ENCODE peak calls at places on chromosomes 12 and 14, in eight cellular contexts. Z is stomach; K is heart right ventricle; E is esophagus squamous epithelium; L is kidney; A is adrenal gland; Q is testis; H is CD4-positive, alpha-beta memory T cell. J is an unnamed sample. For H3K36me3 and H3K4me1, the result is how much of the 10 kb centered on the place peaks cover.

GRCh38 chr14:76904740-76905569 is 78.7 kb downstream of the LRRC74A start:
- DNase-seq in Z (peak), K (peak), E (no peak), L (peak), A (peak), Q (peak), H (peak), J (peak)

GRCh38 chr12:76064904-76065303 is 19.6 kb downstream of the NAP1L1 start:
- DNase-seq in Z (no peak), K (no peak), E (no peak), L (no peak), A (no peak), Q (no peak), H (no peak), J (no peak)

GRCh38 chr14:69152944-69153847 is at the start of gene DCAF5:
- DNase-seq in Z (peak), K (peak), E (peak), L (peak), A (peak), Q (peak), H (peak), J (peak)

GRCh38 chr12:62396750-62397149 is 69.9 kb upstream of the MON2 start:
- DNase-seq in Z (no peak), K (no peak), E (no peak), L (no peak), A (no peak), Q (no peak), H (no peak), J (no peak)

GRCh38 chr12:60977966-60978365 is 1282.2 kb upstream of the USP15 start:
- DNase-seq in Z (no peak), K (no peak), E (no peak), L (no peak), A (no peak), Q (no peak), H (no peak), J (no peak)

GRCh38 chr12:98485792-98486347 is 29.5 kb upstream of the TMPO start:
- DNase-seq in Z (no peak), K (no peak), E (no peak), L (no peak), A (no peak), Q (no peak), H (no peak), J (no peak)

GRCh38 chr14:41782488-41782887 is 175.8 kb downstream of the LRFN5 start:
- DNase-seq in Z (no peak), K (no peak), E (no peak), L (no peak), A (no peak), Q (no peak), H (no peak), J (no peak)

GRCh38 chr14:36949371-36949770 is 223.0 kb downstream of the SLC25A21 start:
- DNase-seq in Z (no peak), K (no peak), E (no peak), L (no peak), A (no peak), Q (no peak), H (no peak), J (no peak)

GRCh38 chr14:23436327-23437141 is 1.1 kb upstream of the MYH7 start:
- DNase-seq in Z (no peak), K (peak), E (no peak), L (peak), A (no peak), Q (no peak), H (no peak), J (no peak)

GRCh38 chr14:38286481-38286880 is 30.6 kb upstream of the CLEC14A start:
- DNase-seq in Z (no peak), K (no peak), E (no peak), L (no peak), A (no peak), Q (no peak), H (no peak), J (no peak)
- H3K36me3 ChIP-seq in Z (under half), K (under half), E (under half), L (under half), A (under half), Q (under half), H (under half), J (under half)

GRCh38 chr12:49866859-49867579 is 24.1 kb upstream of the BCDIN3D start:
- DNase-seq in Z (peak), K (peak), E (no peak), L (peak), A (peak), Q (peak), H (peak), J (peak)
- H3K4me1 ChIP-seq in Z (under half), K (under half), E (under half), L (under half), A (under half), Q (under half), H (under half), J (under half)

GRCh38 chr14:104776481-104776880 is 19.1 kb downstream of the AKT1 start:
- DNase-seq in Z (no peak), K (no peak), E (no peak), L (no peak), A (no peak), Q (no peak), H (no peak), J (no peak)
- H3K36me3 ChIP-seq in Z (under half), K (under half), E (half or more), L (under half), A (half or more), Q (under half), H (under half), J (half or more)

DNA sequence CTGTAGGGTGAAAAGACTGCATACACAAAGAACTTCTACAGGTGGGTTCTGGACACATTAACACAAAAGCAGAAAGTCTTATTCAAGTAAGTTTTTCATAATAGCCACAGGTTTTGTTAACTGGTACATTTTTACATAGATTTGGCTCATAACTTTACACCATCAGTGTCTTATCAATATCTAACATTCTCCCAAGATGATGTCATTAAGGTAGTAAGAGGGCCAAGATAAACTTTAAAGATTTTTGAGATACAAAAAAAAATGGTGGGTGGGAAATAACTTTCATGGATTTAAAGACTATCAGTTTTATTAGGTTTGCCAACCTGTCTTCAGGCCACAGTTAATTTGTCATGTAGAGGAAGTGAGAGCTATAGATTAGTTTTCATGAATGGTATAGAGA is 1.7 kb downstream of the SUPT16H start:
- DNase-seq in Z (no peak), K (no peak), E (no peak), L (no peak), A (no peak), Q (no peak), H (no peak), J (no peak)
- H3K4me1 ChIP-seq in Z (under half), K (under half), E (under half), L (under half), A (under half), Q (under half), H (under half), J (under half)

J was measured in upper lobe of right lung.